ENCODE peak calls at places on chromosomes 1 and 21, in four cellular contexts. L, T, Y and X are unnamed samples.

GRCh38 chr1:93938461-93939145 is 29.4 kb upstream of the GCLM start:
- DNase-seq in L (no peak), T (no peak), Y (no peak), X (no peak)

GRCh38 chr21:15084668-15085067 is 19.9 kb upstream of the NRIP1 start:
- DNase-seq in L (no peak), T (no peak), Y (no peak), X (peak)

GRCh38 chr1:62208087-62208486 is 13.4 kb downstream of the L1TD1 start:
- DNase-seq in L (no peak), T (no peak), Y (no peak), X (no peak)

GRCh38 chr1:89310505-89310904 is 37.8 kb upstream of the GBP5 start:
- DNase-seq in L (no peak), T (no peak), Y (no peak), X (no peak)

GRCh38 chr1:17059391-17060128 is 5.7 kb upstream of the SDHB start:
- DNase-seq in L (peak), T (peak), Y (peak), X (peak)

GRCh38 chr1:162590101-162590500 is 28.6 kb downstream of the UAP1 start:
- DNase-seq in L (no peak), T (no peak), Y (no peak), X (no peak)

GRCh38 chr1:112673589-112674439 is 645 bp upstream of the MOV10 start:
- DNase-seq in L (peak), T (no peak), Y (peak), X (peak)

GRCh38 chr1:116968724-116969123 is 32.8 kb upstream of the CD101 start:
- DNase-seq in L (no peak), T (no peak), Y (no peak), X (no peak)

GRCh38 chr1:190119683-190120082 is 358.0 kb downstream of the BRINP3 start:
- DNase-seq in L (no peak), T (no peak), Y (no peak), X (no peak)

GRCh38 chr1:155978973-155979429 is 654 bp upstream of the ARHGEF2 start:
- DNase-seq in L (no peak), T (no peak), Y (no peak), X (no peak)

GRCh38 chr21:23740463-23740862 is 1866.8 kb downstream of the MRPL39 start:
- DNase-seq in L (no peak), T (no peak), Y (no peak), X (no peak)

GRCh38 chr1:75615664-75616435 is 4.9 kb upstream of the SLC44A5 start:
- DNase-seq in L (no peak), T (no peak), Y (no peak), X (peak)

GRCh38 chr1:179146476-179146875 is 64.6 kb downstream of the TOR3A start:
- DNase-seq in L (no peak), T (no peak), Y (no peak), X (no peak)

GRCh38 chr1:19504796-19505693 is 19.7 kb upstream of the CAPZB start:
- DNase-seq in L (no peak), T (no peak), Y (no peak), X (peak)

GRCh38 chr1:202575906-202576653 is 134.2 kb downstream of the SYT2 start:
- DNase-seq in L (no peak), T (no peak), Y (no peak), X (no peak)

GRCh38 chr1:36910281-36910725 is 124.0 kb downstream of the GRIK3 start:
- DNase-seq in L (no peak), T (no peak), Y (no peak), X (no peak)

GRCh38 chr1:218426343-218426657 is 81.2 kb downstream of the TGFB2 start:
- DNase-seq in L (no peak), T (no peak), Y (no peak), X (peak)

GRCh38 chr1:178282949-178283367 is 189.1 kb downstream of the RASAL2 start:
- DNase-seq in L (peak), T (no peak), Y (no peak), X (no peak)

GRCh38 chr1:201634261-201634660 is 95.3 kb downstream of the NAV1 start:
- DNase-seq in L (no peak), T (no peak), Y (no peak), X (no peak)

GRCh38 chr1:9270290-9270900 is 22.3 kb upstream of the SPSB1 start:
- DNase-seq in L (no peak), T (peak), Y (no peak), X (no peak)

GRCh38 chr1:39905142-39905541 is 3.4 kb upstream of the MYCL start:
- DNase-seq in L (no peak), T (no peak), Y (no peak), X (no peak)

GRCh38 chr21:15620892-15621291 is 108.9 kb upstream of the USP25 start:
- DNase-seq in L (no peak), T (no peak), Y (no peak), X (no peak)